ENCODE peak calls at places on chromosomes 13 and 19, in seven cellular contexts. U is aorta, E is GM23248, M is kidney, Q is tibial nerve, I is ovary, W is heart left ventricle. Z is an unnamed sample. For H3K4me1, the result is how much of the 10 kb centered on the place peaks cover.

GRCh38 chr13:40238761-40239160 is 427.7 kb downstream of the FOXO1 start:
- DNase-seq in U (no peak), E (no peak), M (no peak), Q (no peak), I (no peak), W (no peak), Z (no peak)

GRCh38 chr19:38971672-38972071 is 3.9 kb downstream of the FBXO17 start:
- DNase-seq in U (no peak), E (peak), M (no peak), Q (no peak), I (no peak), W (no peak), Z (no peak)

GRCh38 chr19:56252699-56253422 is 19.7 kb upstream of the EDDM13 start:
- DNase-seq in U (peak), E (peak), M (peak), Q (peak), I (peak), W (peak), Z (peak)

GRCh38 chr13:57634829-57635165 is 3.3 kb downstream of the PCDH17 start:
- DNase-seq in U (peak), E (no peak), M (peak), Q (no peak), I (no peak), W (peak), Z (peak)

GRCh38 chr13:109362606-109363005 is 423.8 kb downstream of the IRS2 start:
- DNase-seq in U (no peak), E (no peak), M (no peak), Q (no peak), I (no peak), W (no peak), Z (no peak)

GRCh38 chr19:45444318-45445041 is 20.8 kb upstream of the ERCC1 start:
- DNase-seq in U (peak), E (peak), M (peak), Q (peak), I (peak), W (peak), Z (peak)

GRCh38 chr19:40348125-40348913 is at the start of the genes C19orf47 and PLD3:
- DNase-seq in U (peak), E (peak), M (peak), Q (peak), I (peak), W (peak), Z (peak)

GRCh38 chr13:21256351-21256761 is 79.9 kb downstream of the MRPL57 start:
- DNase-seq in U (no peak), E (no peak), M (no peak), Q (no peak), I (no peak), W (no peak), Z (no peak)

GRCh38 chr13:113113846-113114271 is 8.3 kb downstream of the F7 start:
- DNase-seq in U (peak), E (no peak), M (peak), Q (no peak), I (no peak), W (peak), Z (no peak)

GRCh38 chr19:6886272-6886671 is 1.1 kb upstream of the ADGRE1 start:
- DNase-seq in U (no peak), E (no peak), M (no peak), Q (no peak), I (no peak), W (no peak), Z (no peak)

GRCh38 chr19:6890938-6891337 is 3.6 kb downstream of the ADGRE1 start:
- DNase-seq in U (no peak), E (no peak), M (no peak), Q (no peak), I (no peak), W (no peak), Z (no peak)

GRCh38 chr19:6890421-6890913 is 3.1 kb downstream of the ADGRE1 start:
- DNase-seq in U (no peak), E (no peak), M (no peak), Q (no peak), I (no peak), W (no peak), Z (no peak)

GRCh38 chr19:6887326-6887725 is at the start of gene ADGRE1:
- DNase-seq in U (peak), E (no peak), M (no peak), Q (no peak), I (no peak), W (peak), Z (no peak)

GRCh38 chr19:6888967-6889366 is 1.6 kb downstream of the ADGRE1 start:
- DNase-seq in U (no peak), E (no peak), M (no peak), Q (no peak), I (no peak), W (no peak), Z (no peak)
- H3K4me1 ChIP-seq in U (under half), E (under half), M (under half), Q (under half), I (under half), W (under half), Z (under half)

GRCh38 chr13:63631006-63631405 is 2215.4 kb upstream of the PCDH20 start:
- DNase-seq in U (no peak), E (no peak), M (no peak), Q (no peak), I (no peak), W (no peak), Z (no peak)

DNA sequence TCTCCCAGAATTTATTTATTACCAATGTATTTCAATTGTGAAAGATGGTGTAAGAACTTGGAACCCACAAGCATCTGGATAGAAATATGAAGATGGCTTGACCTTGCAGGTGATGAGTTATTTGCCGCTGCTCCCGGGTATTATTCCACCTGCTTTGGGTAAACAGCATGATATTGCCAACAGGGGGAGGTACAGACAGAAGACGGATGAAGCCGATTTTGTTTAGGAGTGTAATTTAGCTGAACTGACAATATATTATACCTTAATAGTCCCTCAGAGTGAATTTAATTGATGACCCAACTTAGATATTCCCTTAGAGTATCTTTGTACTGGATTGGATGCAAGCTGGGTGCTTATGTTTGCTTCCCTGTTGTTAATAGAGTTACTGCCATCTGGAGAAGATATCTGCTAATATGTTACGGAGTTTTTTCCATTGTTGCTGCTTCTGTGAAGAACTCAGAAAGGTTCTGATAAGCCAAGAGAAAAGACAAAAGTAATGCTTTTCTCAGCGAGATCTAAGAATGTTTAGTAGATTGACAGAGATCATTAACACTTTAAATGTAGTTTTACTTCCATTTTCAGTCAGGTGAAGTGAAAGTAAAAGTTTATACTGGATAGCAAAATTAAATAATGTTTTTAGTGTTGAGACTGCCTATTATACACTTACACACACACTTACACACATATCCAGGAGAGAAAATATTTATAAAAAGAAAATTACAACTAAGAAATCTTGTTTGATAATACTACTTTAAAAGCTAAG is 2220.8 kb upstream of the PCDH20 start:
- DNase-seq in U (no peak), E (no peak), M (no peak), Q (no peak), I (no peak), W (no peak), Z (no peak)
- H3K27ac ChIP-seq in U (no peak), E (no peak), M (no peak), Q (no peak), I (no peak), W (no peak), Z (no peak)

GRCh38 chr13:42883771-42884170 is 102.4 kb downstream of the FAM216B start:
- DNase-seq in U (no peak), E (peak), M (no peak), Q (no peak), I (no peak), W (no peak), Z (no peak)
- H3K4me3 ChIP-seq in U (no peak), E (peak), M (no peak), Q (no peak), I (no peak), W (no peak), Z (no peak)

GRCh38 chr13:96960379-96960778 is 33.9 kb downstream of the OXGR1 start:
- DNase-seq in U (no peak), E (no peak), M (no peak), Q (no peak), I (no peak), W (no peak), Z (no peak)
- H3K4me1 ChIP-seq in U (under half), E (under half), M (under half), Q (under half), I (under half), W (under half), Z (under half)

Z was measured in heart right ventricle.